ENCODE peak calls at places on chromosomes 1 and 21, in six cellular contexts. L is IMR-90, U is astrocyte, Z is fibroblast of lung, B is endothelial cell of umbilical vein, F is colonic mucosa. M is an unnamed sample.

GRCh38 chr1:100304921-100305320 is 38.9 kb downstream of the RTCA start:
- DNase-seq in L (no peak), U (no peak), Z (no peak), B (no peak), F (no peak), M (no peak)

GRCh38 chr1:97759078-97759477 is 161.8 kb downstream of the DPYD start:
- DNase-seq in L (peak; percentile 12), U (peak; percentile 26), Z (peak; percentile 40), B (no peak), F (no peak), M (no peak)

GRCh38 chr1:202254454-202255252 is 61.1 kb downstream of the LGR6 start:
- DNase-seq in L (peak; percentile 23), U (no peak), Z (no peak), B (no peak), F (no peak), M (no peak)

GRCh38 chr1:181159451-181160151 is 71.1 kb downstream of the IER5 start:
- DNase-seq in L (peak; percentile 55), U (peak; percentile 75), Z (peak; percentile 84), B (peak; percentile 78), F (peak; percentile 82), M (no peak)

GRCh38 chr1:25795955-25796806 is 3.8 kb upstream of the SELENON start:
- DNase-seq in L (no peak), U (no peak), Z (no peak), B (no peak), F (no peak), M (no peak)

GRCh38 chr1:42128984-42129383 is 24.2 kb upstream of the GUCA2B start:
- DNase-seq in L (no peak), U (no peak), Z (no peak), B (no peak), F (no peak), M (no peak)

GRCh38 chr21:42373181-42373907 is 7.0 kb upstream of the TFF1 start:
- DNase-seq in L (no peak), U (no peak), Z (no peak), B (no peak), F (no peak), M (no peak)

GRCh38 chr1:150127868-150128267 is 21.8 kb upstream of the PLEKHO1 start:
- DNase-seq in L (peak; percentile 33), U (no peak), Z (peak; percentile 23), B (no peak), F (no peak), M (no peak)

GRCh38 chr1:201656670-201657032 is 117.7 kb downstream of the NAV1 start:
- DNase-seq in L (peak; percentile 74), U (no peak), Z (peak; percentile 34), B (no peak), F (peak; percentile 67), M (peak; percentile 95)

GRCh38 chr1:206524739-206525364 is 17.5 kb downstream of the RASSF5 start:
- DNase-seq in L (no peak), U (no peak), Z (no peak), B (no peak), F (no peak), M (no peak)

GRCh38 chr1:118185083-118185899 is at the start of gene SPAG17:
- DNase-seq in L (peak; percentile 21), U (peak; percentile 51), Z (peak; percentile 66), B (peak; percentile 11), F (peak; percentile 80), M (peak; percentile 25)

GRCh38 chr1:86811539-86811938 is 102.4 kb downstream of the SELENOF start:
- DNase-seq in L (no peak), U (no peak), Z (no peak), B (no peak), F (peak; percentile 6), M (no peak)

GRCh38 chr1:160726498-160727391 is 12.3 kb upstream of the SLAMF7 start:
- DNase-seq in L (peak; percentile 55), U (peak; percentile 20), Z (peak; percentile 44), B (peak; percentile 68), F (peak; percentile 69), M (peak; percentile 73)

GRCh38 chr1:115879977-115880376 is 39.1 kb upstream of the NHLH2 start:
- DNase-seq in L (no peak), U (no peak), Z (no peak), B (no peak), F (no peak), M (no peak)

GRCh38 chr1:211654838-211655787 is 20.3 kb downstream of the NEK2 start:
- DNase-seq in L (peak; percentile 84), U (peak; percentile 55), Z (peak; percentile 70), B (peak; percentile 87), F (peak; percentile 89), M (peak; percentile 96)

GRCh38 chr1:32753532-32754281 is 51.1 kb upstream of the SYNC start:
- DNase-seq in L (peak; percentile 48), U (peak; percentile 26), Z (peak; percentile 62), B (peak; percentile 73), F (peak; percentile 77), M (peak; percentile 90)

GRCh38 chr1:65497276-65497830 is 76.9 kb downstream of the LEPR start:
- DNase-seq in L (peak; percentile 29), U (no peak), Z (no peak), B (peak; percentile 60), F (no peak), M (no peak)

GRCh38 chr1:85091647-85092295 is 43.5 kb upstream of the MCOLN3 start:
- DNase-seq in L (no peak), U (no peak), Z (no peak), B (no peak), F (no peak), M (no peak)

GRCh38 chr1:204852854-204853253 is 17.8 kb upstream of the NFASC start:
- DNase-seq in L (no peak), U (no peak), Z (no peak), B (no peak), F (no peak), M (no peak)

GRCh38 chr1:242826706-242827336 is 302.3 kb upstream of the PLD5 start:
- DNase-seq in L (no peak), U (peak; percentile 51), Z (peak; percentile 58), B (no peak), F (no peak), M (no peak)

GRCh38 chr1:212498243-212498642 is 65.5 kb downstream of the NENF start:
- DNase-seq in L (peak; percentile 96), U (peak; percentile 95), Z (peak; percentile 96), B (no peak), F (no peak), M (peak; percentile 66)

GRCh38 chr1:118297521-118297920 is 112.5 kb upstream of the SPAG17 start:
- DNase-seq in L (no peak), U (no peak), Z (no peak), B (no peak), F (no peak), M (no peak)

GRCh38 chr1:23548704-23549143 is 10.6 kb downstream of the ID3 start:
- DNase-seq in L (peak; percentile 51), U (no peak), Z (peak; percentile 47), B (no peak), F (no peak), M (peak; percentile 31)

GRCh38 chr21:46191257-46191685 is 7.0 kb upstream of the SPATC1L start:
- DNase-seq in L (peak; percentile 85), U (peak; percentile 72), Z (peak; percentile 79), B (peak; percentile 66), F (peak; percentile 18), M (peak; percentile 82)

GRCh38 chr1:228034954-228035837 is 28.4 kb downstream of the WNT3A start:
- DNase-seq in L (no peak), U (no peak), Z (no peak), B (no peak), F (no peak), M (no peak)

GRCh38 chr1:214101246-214101645 is 113.5 kb downstream of the PROX1 start:
- DNase-seq in L (no peak), U (no peak), Z (no peak), B (peak; percentile 6), F (no peak), M (no peak)

GRCh38 chr1:93349231-93350135 is 3.8 kb downstream of the DR1 start:
- DNase-seq in L (no peak), U (peak; percentile 19), Z (peak; percentile 36), B (peak; percentile 29), F (no peak), M (no peak)

GRCh38 chr21:41210405-41211040 is 42.6 kb downstream of the BACE2 start:
- DNase-seq in L (peak; percentile 16), U (peak; percentile 72), Z (peak; percentile 80), B (no peak), F (no peak), M (no peak)

GRCh38 chr1:240501115-240501514 is 110.8 kb downstream of the GREM2 start:
- DNase-seq in L (peak; percentile 36), U (peak; percentile 72), Z (peak; percentile 79), B (no peak), F (no peak), M (no peak)
- H3K36me3 ChIP-seq in L (no peaks in the 10 kb centered on the region), U (no peaks in the 10 kb centered on the region), Z (no peaks in the 10 kb centered on the region), B (no peaks in the 10 kb centered on the region), F (no peaks in the 10 kb centered on the region), M (no peaks in the 10 kb centered on the region)

GRCh38 chr1:983736-984475 is 2.0 kb upstream of the PERM1 start:
- DNase-seq in L (no peak), U (no peak), Z (no peak), B (no peak), F (peak; percentile 52), M (peak; percentile 76)
- H3K4me3 ChIP-seq in L (no peak overlapping the region), U (no peak overlapping the region), Z (no peak overlapping the region), B (no peak overlapping the region), F (no peak overlapping the region), M (no peak overlapping the region)

DNA sequence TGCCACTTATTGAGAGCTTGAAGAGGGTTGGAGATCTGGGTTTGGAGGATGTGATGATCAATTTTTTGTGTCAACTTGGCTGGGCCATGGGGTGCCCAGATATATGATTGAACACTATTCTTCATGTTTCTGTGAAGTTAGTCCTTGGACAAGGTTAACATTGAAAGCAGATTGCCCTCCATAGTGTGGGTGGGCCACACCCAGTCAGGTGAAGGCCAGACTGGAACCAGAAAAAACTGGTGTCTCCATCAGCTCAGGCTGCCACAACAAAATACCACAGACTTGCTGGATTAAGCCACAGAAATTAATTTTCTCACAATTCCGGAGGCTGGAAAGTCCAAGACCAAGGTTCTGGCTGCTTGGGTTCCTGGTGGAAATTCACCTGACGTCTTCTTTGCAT is 7.5 kb downstream of the CLDN14 start:
- DNase-seq in L (no peak), U (no peak), Z (no peak), B (no peak), F (no peak), M (no peak)
- H3K9ac ChIP-seq in L (no peak overlapping the region), U (peak overlapping the region; percentile 32), Z (no peak overlapping the region), B (no peak overlapping the region), F (no peak overlapping the region), M (no peak overlapping the region)

DNA sequence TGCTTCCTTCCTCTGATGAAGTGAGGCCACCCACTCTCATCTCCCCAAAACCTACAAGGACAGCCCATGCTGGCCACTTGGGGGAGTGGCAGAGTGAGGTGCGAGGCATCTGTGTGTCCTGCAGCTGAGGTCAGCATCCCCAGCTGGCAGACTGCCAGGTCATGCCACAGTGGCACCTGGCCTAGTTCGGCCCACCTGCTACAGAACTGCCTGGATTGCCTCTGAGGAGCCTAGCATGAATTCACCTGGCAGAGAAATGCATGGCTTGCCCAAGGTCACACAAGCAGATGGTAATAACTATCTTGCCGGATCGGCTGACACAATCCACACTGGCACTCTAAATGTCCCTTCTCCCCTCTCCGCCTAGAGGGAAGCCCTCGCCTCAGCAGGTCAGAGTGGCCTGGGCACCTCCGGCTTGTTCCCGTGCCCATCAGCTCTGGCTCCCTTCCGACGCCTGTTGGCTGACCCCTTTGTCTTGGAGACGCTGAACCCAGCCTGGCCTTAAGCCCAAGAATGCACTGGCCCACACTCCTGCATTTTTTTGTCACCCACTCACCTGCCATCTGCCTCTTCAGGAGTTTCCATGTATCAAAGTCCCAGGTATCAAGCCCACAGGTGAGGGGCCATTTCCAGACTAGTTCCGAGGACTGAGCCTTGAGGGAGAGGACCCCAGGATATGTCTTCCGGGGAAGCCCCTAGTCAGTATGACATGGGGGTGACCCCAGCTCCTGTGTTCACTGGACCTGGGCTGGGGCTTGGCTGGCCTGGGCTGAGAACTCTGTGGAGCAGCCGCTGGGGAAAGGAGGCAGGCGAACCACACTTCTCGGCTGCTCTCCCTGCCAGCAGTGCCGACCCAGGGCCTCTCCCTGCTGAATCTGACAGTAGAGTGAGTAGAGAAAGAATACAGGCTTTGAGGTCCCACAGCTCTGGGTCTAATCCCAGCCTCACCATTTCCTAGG is 21.7 kb downstream of the ECE1 start:
- DNase-seq in L (no peak), U (no peak), Z (no peak), B (peak; percentile 28), F (no peak), M (no peak)
- H3K36me3 ChIP-seq in L (peaks cover 57% of the 10 kb centered on the region), U (peaks cover 28% of the 10 kb centered on the region), Z (peaks cover 27% of the 10 kb centered on the region), B (peaks cover 33% of the 10 kb centered on the region), F (peaks cover 12% of the 10 kb centered on the region), M (peaks cover 75% of the 10 kb centered on the region)